ENCODE peak calls at places on chromosome 11, in nine cellular contexts. D, I, U, X, S, Q, N, M and B are unnamed samples.

GRCh38 chr11:15233386-15233785 is 118.7 kb downstream of the INSC start:
- DNase-seq in I (no peak), N (no peak), U (no peak), M (no peak), Q (no peak), D (no peak), X (no peak), S (no peak), B (no peak)

GRCh38 chr11:32448232-32448631 is 12.9 kb upstream of the WT1 start:
- DNase-seq in M (no peak), I (no peak), X (peak), D (no peak), Q (peak), N (peak), U (no peak), S (no peak), B (no peak)

GRCh38 chr11:24779791-24780190 is 282.9 kb downstream of the LUZP2 start:
- DNase-seq in S (no peak), Q (no peak), I (no peak), U (no peak), D (no peak), X (no peak), N (no peak), M (no peak), B (no peak)

GRCh38 chr11:102151784-102152525 is 41.7 kb downstream of the YAP1 start:
- DNase-seq in S (no peak), Q (no peak), U (no peak), N (no peak), M (no peak), D (no peak), X (no peak), I (no peak), B (no peak)

GRCh38 chr11:41201156-41201555 is 258.3 kb downstream of the LRRC4C start:
- DNase-seq in X (peak), S (no peak), U (no peak), M (no peak), N (peak), I (peak), D (peak), Q (peak), B (no peak)

GRCh38 chr11:117094776-117095175 is 3.5 kb downstream of the SIK3 start:
- DNase-seq in N (no peak), U (no peak), Q (no peak), S (no peak), D (peak), M (no peak), I (no peak), X (peak), B (no peak)

GRCh38 chr11:90874971-90875370 is 652.1 kb upstream of the CHORDC1 start:
- DNase-seq in U (no peak), I (no peak), S (no peak), D (no peak), X (no peak), N (no peak), Q (no peak), M (no peak), B (no peak)

GRCh38 chr11:107689317-107690202 is 22.3 kb downstream of the SLN start:
- DNase-seq in S (peak), D (peak), I (peak), X (peak), M (no peak), Q (peak), U (peak), N (no peak), B (no peak)

GRCh38 chr11:17008099-17008498 is 6.1 kb downstream of the PLEKHA7 start:
- DNase-seq in Q (no peak), X (no peak), M (no peak), N (no peak), D (no peak), I (no peak), S (no peak), U (no peak), B (no peak)

GRCh38 chr11:126163074-126163700 is 48.3 kb downstream of the RPUSD4 start:
- DNase-seq in M (no peak), U (no peak), Q (no peak), X (peak), S (no peak), I (no peak), D (peak), N (peak), B (peak)

GRCh38 chr11:30926130-30926529 is 340.0 kb upstream of the MPPED2 start:
- DNase-seq in M (no peak), U (no peak), D (no peak), N (no peak), I (no peak), X (no peak), S (no peak), Q (no peak), B (no peak)

GRCh38 chr11:47941907-47942558 is 38.3 kb upstream of the PTPRJ start:
- DNase-seq in M (no peak), S (no peak), U (no peak), D (no peak), N (no peak), X (no peak), I (no peak), Q (no peak), B (no peak)

GRCh38 chr11:12897867-12898266 is 111.2 kb upstream of the RASSF10 start:
- DNase-seq in U (no peak), S (no peak), N (no peak), D (no peak), Q (no peak), I (no peak), X (no peak), M (no peak), B (no peak)

GRCh38 chr11:82384308-82384707 is 349.4 kb downstream of the FAM181B start:
- DNase-seq in S (no peak), X (no peak), Q (no peak), D (no peak), U (no peak), I (no peak), M (no peak), N (no peak), B (no peak)

GRCh38 chr11:45926001-45926401 is 3.5 kb downstream of the LARGE2 start:
- DNase-seq in Q (no peak), M (no peak), X (no peak), S (no peak), U (peak), N (no peak), I (no peak), D (no peak), B (peak)

GRCh38 chr11:20367313-20367948 is 3.9 kb downstream of the HTATIP2 start:
- DNase-seq in N (peak), U (peak), X (peak), Q (peak), I (peak), M (peak), D (peak), S (peak), B (no peak)

GRCh38 chr11:125569913-125570621 is 790 bp downstream of the EI24 start:
- DNase-seq in S (no peak), N (no peak), X (peak), Q (no peak), M (no peak), I (peak), D (peak), U (no peak), B (no peak)

GRCh38 chr11:78809931-78810481 is 235.3 kb upstream of the NARS2 start:
- DNase-seq in I (no peak), D (peak), Q (no peak), X (peak), U (peak), S (no peak), M (no peak), N (peak), B (no peak)

GRCh38 chr11:111417766-111418435 is 38.8 kb upstream of the POU2AF1 start:
- DNase-seq in I (no peak), N (peak), S (no peak), U (peak), D (peak), X (peak), M (no peak), Q (no peak), B (peak)

GRCh38 chr11:2991477-2992233 is 474 bp downstream of the NAP1L4 start:
- DNase-seq in N (no peak), I (no peak), S (peak), U (no peak), Q (no peak), D (peak), M (peak), X (peak), B (no peak)

GRCh38 chr11:11155962-11156815 is 196.9 kb downstream of the CSNK2A3 start:
- DNase-seq in S (peak), Q (peak), I (peak), D (no peak), N (no peak), M (no peak), X (no peak), U (no peak), B (no peak)

GRCh38 chr11:98107736-98108135 is 913.0 kb upstream of the CNTN5 start:
- DNase-seq in D (no peak), M (no peak), I (no peak), U (no peak), Q (no peak), S (no peak), X (no peak), N (no peak), B (no peak)

GRCh38 chr11:15663778-15664218 is 549.1 kb downstream of the INSC start:
- DNase-seq in U (no peak), D (peak), S (no peak), X (peak), I (no peak), N (no peak), Q (no peak), M (no peak), B (no peak)